ENCODE peak calls at places on chromosomes 1 and 21, in ten cellular contexts. O is sigmoid colon; E is colonic mucosa; Y is psoas muscle; D is CD8-positive, alpha-beta T cell; Q is gastrocnemius medialis; K is IMR-90; M is BE2C; B is endodermal cell; W is stomach. V is an unnamed sample. For H3K27me3, the result is how much of the 10 kb centered on the place peaks cover.

GRCh38 chr1:219670426-219671149 is 57.7 kb upstream of the ZC3H11B start:
- DNase-seq in O (no peak), E (no peak), Y (no peak), D (no peak), Q (peak), K (no peak), M (no peak), B (no peak), W (no peak), V (peak)

GRCh38 chr1:5960336-5960735 is 31.9 kb downstream of the NPHP4 start:
- DNase-seq in O (peak), E (no peak), Y (peak), D (no peak), Q (no peak), K (no peak), M (no peak), B (no peak), W (no peak), V (no peak)

GRCh38 chr1:98920441-98921110 is 84.1 kb downstream of the PLPPR5 start:
- DNase-seq in O (no peak), E (no peak), Y (no peak), D (no peak), Q (no peak), K (peak), M (no peak), B (no peak), W (no peak), V (no peak)

GRCh38 chr1:32464191-32464715 is 619 bp upstream of the ZBTB8B start:
- DNase-seq in O (no peak), E (no peak), Y (no peak), D (no peak), Q (no peak), K (peak), M (no peak), B (peak), W (no peak), V (no peak)

GRCh38 chr1:232973652-232974611 is 23.5 kb downstream of the NTPCR start:
- DNase-seq in O (no peak), E (no peak), Y (no peak), D (no peak), Q (no peak), K (no peak), M (no peak), B (no peak), W (no peak), V (no peak)

GRCh38 chr21:42644223-42645208 is 8.9 kb upstream of the PDE9A start:
- DNase-seq in O (no peak), E (no peak), Y (no peak), D (no peak), Q (no peak), K (peak), M (no peak), B (no peak), W (no peak), V (no peak)

GRCh38 chr1:204420039-204421004 is 8.7 kb upstream of the PPP1R15B start:
- DNase-seq in O (no peak), E (no peak), Y (no peak), D (no peak), Q (no peak), K (peak), M (no peak), B (no peak), W (no peak), V (no peak)

GRCh38 chr1:219310181-219310728 is 136.6 kb downstream of the LYPLAL1 start:
- DNase-seq in O (no peak), E (no peak), Y (no peak), D (no peak), Q (no peak), K (no peak), M (no peak), B (no peak), W (no peak), V (no peak)

GRCh38 chr1:82646336-82646735 is 845.6 kb downstream of the ADGRL2 start:
- DNase-seq in O (no peak), E (no peak), Y (no peak), D (no peak), Q (no peak), K (no peak), M (no peak), B (peak), W (no peak), V (no peak)

GRCh38 chr1:112464501-112464900 is 44.3 kb upstream of the WNT2B start:
- DNase-seq in O (no peak), E (peak), Y (no peak), D (no peak), Q (no peak), K (no peak), M (no peak), B (peak), W (no peak), V (no peak)

GRCh38 chr1:236204043-236204442 is 61.7 kb downstream of the GPR137B start:
- DNase-seq in O (no peak), E (no peak), Y (no peak), D (no peak), Q (no peak), K (peak), M (no peak), B (no peak), W (no peak), V (no peak)

GRCh38 chr1:89310505-89310904 is 37.8 kb upstream of the GBP5 start:
- DNase-seq in O (no peak), E (no peak), Y (no peak), D (no peak), Q (no peak), K (peak), M (no peak), B (no peak), W (no peak), V (no peak)

GRCh38 chr1:225230483-225230882 is 197.4 kb downstream of the LBR start:
- DNase-seq in O (no peak), E (no peak), Y (no peak), D (no peak), Q (no peak), K (no peak), M (no peak), B (no peak), W (no peak), V (no peak)

DNA sequence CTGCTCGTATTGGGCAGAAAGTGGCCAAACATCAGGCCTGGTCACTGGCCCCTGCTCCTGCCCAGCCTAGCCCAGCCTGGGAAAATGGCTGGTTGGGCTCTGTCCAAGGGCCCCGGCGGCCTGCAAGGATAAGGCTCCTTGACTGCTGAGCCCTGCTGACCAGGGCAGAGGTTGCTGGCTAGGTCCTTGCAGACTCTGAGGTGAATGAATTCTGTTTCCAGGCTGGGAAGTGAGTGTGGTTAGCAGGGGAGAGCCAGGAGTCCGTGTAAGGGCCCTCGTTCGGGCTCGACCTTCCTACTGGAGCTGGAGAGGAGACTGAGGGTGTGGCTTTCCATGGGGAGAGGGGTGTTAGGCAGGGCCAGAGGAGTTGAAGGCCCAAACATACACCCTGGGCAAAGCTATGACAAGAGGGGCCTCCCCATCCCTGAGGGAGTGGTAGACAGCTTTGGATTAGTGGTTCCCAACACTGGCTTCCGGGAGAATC is 20.6 kb downstream of the CSF1 start:
- DNase-seq in O (peak), E (peak), Y (peak), D (no peak), Q (peak), K (peak), M (peak), B (peak), W (peak), V (peak)
- TF ChIP-seq CTCF in O (no peak), E (no peak), Y (no peak), D (no peak), Q (no peak), K (no peak), M (no peak), B (peak), W (no peak), V (no peak)

GRCh38 chr1:3066250-3066711 is 2.7 kb upstream of the PRDM16 start:
- DNase-seq in O (peak), E (no peak), Y (no peak), D (no peak), Q (no peak), K (no peak), M (peak), B (peak), W (peak), V (peak)
- H3K27me3 ChIP-seq in O (half or more), E (half or more), Y (half or more), D (under half), Q (half or more), K (half or more), M (half or more), B (half or more), W (half or more), V (half or more)

DNA sequence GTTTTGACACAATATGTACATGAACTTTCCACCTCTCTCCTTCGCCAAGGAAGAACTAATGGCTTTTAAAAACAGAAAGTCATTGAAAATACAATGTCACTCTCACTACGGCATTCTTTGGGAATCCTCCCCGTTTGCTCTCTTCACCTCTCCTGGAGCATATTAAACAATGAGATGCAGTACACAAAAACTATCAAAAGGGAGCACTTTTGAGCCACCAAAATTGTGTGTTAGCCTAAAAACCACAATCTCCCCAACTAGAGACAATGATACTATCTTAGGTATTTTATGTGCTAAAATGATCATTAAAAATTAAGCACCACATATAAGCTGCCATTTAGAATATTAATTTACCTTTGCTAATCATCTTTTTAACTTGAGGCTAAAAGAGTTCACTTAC is 425.5 kb downstream of the KCTD3 start:
- DNase-seq in O (no peak), E (no peak), Y (no peak), D (no peak), Q (no peak), K (peak), M (peak), B (no peak), W (no peak), V (no peak)
- TF ChIP-seq CTCF in O (no peak), E (no peak), Y (peak), D (no peak), Q (no peak), K (peak), M (peak), B (peak), W (no peak), V (peak)

GRCh38 chr1:114209971-114210370 is 56.3 kb upstream of the SYT6 start:
- DNase-seq in O (no peak), E (no peak), Y (no peak), D (no peak), Q (no peak), K (no peak), M (no peak), B (no peak), W (no peak), V (no peak)
- H3K27me3 ChIP-seq in O (under half), E (under half), Y (under half), D (under half), Q (under half), K (under half), M (under half), B (half or more), W (under half), V (half or more)

DNA sequence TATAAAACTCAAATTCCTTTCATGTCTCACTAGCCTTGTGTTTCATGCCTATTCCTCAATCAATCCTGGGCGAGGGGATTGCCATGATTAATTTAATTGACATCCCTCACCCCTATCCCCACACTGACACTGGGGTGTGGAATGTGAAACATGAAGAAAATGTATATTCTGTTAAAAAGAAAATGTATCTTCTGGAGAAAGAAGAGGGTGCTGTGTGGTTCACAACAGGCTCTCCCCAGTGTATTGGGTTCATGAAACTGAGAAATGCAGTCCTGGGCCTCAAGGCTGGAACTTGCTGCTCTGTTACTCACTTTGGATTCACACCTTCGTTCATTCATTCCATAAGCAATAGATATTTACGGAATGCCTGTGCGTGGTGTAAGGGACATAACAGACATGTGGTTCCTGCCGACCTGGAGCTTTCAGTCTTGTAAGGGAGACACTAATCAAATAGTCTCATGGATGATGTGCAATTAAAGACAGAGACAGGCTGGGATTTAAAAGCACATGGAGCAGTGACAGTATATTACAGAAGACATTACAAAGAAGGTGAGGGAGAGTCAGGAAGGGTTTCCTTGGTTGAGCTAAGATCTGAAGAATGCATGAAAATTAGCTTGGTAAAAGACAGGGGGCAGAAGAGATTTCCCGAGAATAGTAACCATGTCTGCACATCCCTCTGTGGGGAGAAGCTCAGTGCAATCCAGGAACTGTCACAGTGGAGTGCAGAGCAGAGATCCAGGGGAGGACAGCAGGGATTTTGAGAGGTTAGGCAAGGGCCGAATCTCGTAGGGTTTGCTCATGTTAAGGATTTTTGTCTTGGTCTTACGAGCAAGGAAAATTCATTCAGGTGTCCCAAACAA is 32.2 kb downstream of the SERTAD4 start:
- DNase-seq in O (no peak), E (no peak), Y (no peak), D (no peak), Q (no peak), K (no peak), M (no peak), B (peak), W (no peak), V (no peak)
- TF ChIP-seq CTCF in O (no peak), E (no peak), Y (no peak), D (no peak), Q (no peak), K (no peak), M (peak), B (peak), W (no peak), V (peak)

GRCh38 chr1:52629667-52630066 is 3.3 kb upstream of the SHISAL2A start:
- DNase-seq in O (no peak), E (no peak), Y (no peak), D (no peak), Q (no peak), K (no peak), M (no peak), B (no peak), W (no peak), V (no peak)
- H3K27me3 ChIP-seq in O (under half), E (under half), Y (under half), D (under half), Q (under half), K (under half), M (under half), B (under half), W (under half), V (under half)

GRCh38 chr1:25697426-25698220 is 81.0 kb downstream of the MAN1C1 start:
- DNase-seq in O (no peak), E (no peak), Y (no peak), D (no peak), Q (no peak), K (no peak), M (no peak), B (peak), W (no peak), V (no peak)
- TF ChIP-seq CTCF in O (no peak), E (no peak), Y (no peak), D (no peak), Q (no peak), K (no peak), M (no peak), B (peak), W (no peak), V (no peak)

GRCh38 chr1:151494741-151495281 is 16.4 kb upstream of the CGN start:
- DNase-seq in O (no peak), E (no peak), Y (no peak), D (no peak), Q (no peak), K (peak), M (no peak), B (peak), W (no peak), V (no peak)

GRCh38 chr1:151492120-151492519 is 19.1 kb upstream of the CGN start:
- DNase-seq in O (no peak), E (no peak), Y (no peak), D (no peak), Q (no peak), K (no peak), M (no peak), B (peak), W (no peak), V (no peak)

GRCh38 chr1:151493042-151493441 is 18.1 kb upstream of the CGN start:
- DNase-seq in O (no peak), E (no peak), Y (no peak), D (no peak), Q (no peak), K (no peak), M (no peak), B (no peak), W (no peak), V (no peak)

GRCh38 chr1:151491641-151492040 is 19.5 kb upstream of the CGN start:
- DNase-seq in O (no peak), E (no peak), Y (no peak), D (no peak), Q (no peak), K (no peak), M (peak), B (peak), W (no peak), V (no peak)

GRCh38 chr1:151495316-151495715 is 15.9 kb upstream of the CGN start:
- DNase-seq in O (no peak), E (no peak), Y (no peak), D (no peak), Q (no peak), K (no peak), M (no peak), B (no peak), W (no peak), V (no peak)
- H3K27me3 ChIP-seq in O (under half), E (under half), Y (under half), D (under half), Q (under half), K (under half), M (under half), B (under half), W (under half), V (under half)

GRCh38 chr21:44424608-44425306 is 30.6 kb upstream of the LRRC3 start:
- DNase-seq in O (peak), E (no peak), Y (no peak), D (no peak), Q (peak), K (no peak), M (no peak), B (no peak), W (no peak), V (peak)
- TF ChIP-seq CTCF in O (no peak), E (no peak), Y (no peak), D (no peak), Q (no peak), K (no peak), M (no peak), B (no peak), W (no peak), V (no peak)

GRCh38 chr1:30875916-30876315 is 32.6 kb downstream of the SDC3 start:
- DNase-seq in O (no peak), E (no peak), Y (no peak), D (no peak), Q (no peak), K (no peak), M (no peak), B (no peak), W (no peak), V (no peak)

GRCh38 chr1:30872033-30872947 is 36.3 kb downstream of the SDC3 start:
- DNase-seq in O (no peak), E (no peak), Y (no peak), D (no peak), Q (no peak), K (no peak), M (no peak), B (no peak), W (no peak), V (no peak)

GRCh38 chr1:30875197-30875596 is 33.4 kb downstream of the SDC3 start:
- DNase-seq in O (no peak), E (no peak), Y (no peak), D (no peak), Q (no peak), K (no peak), M (no peak), B (no peak), W (no peak), V (no peak)

GRCh38 chr1:30872948-30873263 is 35.7 kb downstream of the SDC3 start:
- DNase-seq in O (no peak), E (no peak), Y (no peak), D (no peak), Q (no peak), K (no peak), M (no peak), B (no peak), W (no peak), V (no peak)

GRCh38 chr1:30874176-30874575 is 34.4 kb downstream of the SDC3 start:
- DNase-seq in O (no peak), E (no peak), Y (no peak), D (no peak), Q (no peak), K (no peak), M (no peak), B (no peak), W (no peak), V (no peak)
- H3K27me3 ChIP-seq in O (under half), E (under half), Y (under half), D (under half), Q (under half), K (under half), M (under half), B (under half), W (under half), V (under half)